ENCODE peak calls at places on chromosomes 7 and 10, in five cellular contexts. K, S, Q, M and Y are unnamed samples.

GRCh38 chr7:66859794-66860645 is 61.0 kb upstream of the TMEM248 start:
- DNase-seq in K (no peak), M (peak; percentile 65), Q (no peak), S (no peak), Y (no peak)

GRCh38 chr10:116271593-116272496 is 1.2 kb downstream of the GFRA1 start:
- DNase-seq in Q (no peak), S (no peak), K (no peak), M (peak; percentile 77), Y (no peak)

GRCh38 chr7:66507764-66508296 is 120.9 kb upstream of the KCTD7 start:
- DNase-seq in K (no peak), Q (no peak), M (no peak), S (no peak), Y (no peak)

GRCh38 chr7:128829391-128830166 is 627 bp upstream of the FLNC start:
- DNase-seq in K (peak; percentile 67), Q (no peak), M (peak; percentile 71), S (no peak), Y (no peak)

GRCh38 chr10:48970654-48971053 is 31.0 kb upstream of the LRRC18 start:
- DNase-seq in S (no peak), Q (no peak), K (no peak), M (no peak), Y (no peak)

GRCh38 chr7:129298268-129298893 is 73.6 kb downstream of the AHCYL2 start:
- DNase-seq in S (peak; percentile 57), Q (no peak), K (peak; percentile 50), M (peak; percentile 80), Y (no peak)

GRCh38 chr7:150852371-150852905 is at the start of gene AOC1:
- DNase-seq in M (peak; percentile 66), Q (no peak), K (peak; percentile 67), S (peak; percentile 39), Y (no peak)

GRCh38 chr7:85928500-85928899 is 715.2 kb upstream of the GRM3 start:
- DNase-seq in S (no peak), K (no peak), Q (no peak), M (no peak), Y (no peak)

GRCh38 chr7:105890290-105890997 is 14.0 kb upstream of the ATXN7L1 start:
- DNase-seq in S (no peak), Q (peak; percentile 56), K (no peak), M (no peak), Y (peak; percentile 66)

GRCh38 chr7:1597361-1597760 is 27.5 kb upstream of the PSMG3 start:
- DNase-seq in M (peak; percentile 22), S (no peak), K (no peak), Q (no peak), Y (no peak)

GRCh38 chr7:40916811-40917210 is 782.0 kb downstream of the SUGCT start:
- DNase-seq in Q (no peak), M (no peak), S (no peak), K (no peak), Y (no peak)

GRCh38 chr10:75825220-75825619 is 393.8 kb downstream of the LRMDA start:
- DNase-seq in Q (no peak), K (no peak), S (no peak), M (no peak), Y (no peak)

GRCh38 chr10:31612082-31612481 is 293.1 kb downstream of the ZEB1 start:
- DNase-seq in S (no peak), K (no peak), Q (no peak), M (no peak), Y (no peak)

GRCh38 chr7:82567841-82568240 is 124.3 kb upstream of the CACNA2D1 start:
- DNase-seq in Q (no peak), M (no peak), S (no peak), K (no peak), Y (no peak)

GRCh38 chr7:105675873-105676484 is 94.7 kb upstream of the EFCAB10 start:
- DNase-seq in S (peak; percentile 78), K (no peak), Q (peak; percentile 85), M (no peak), Y (no peak)

GRCh38 chr7:155435110-155435509 is 22.8 kb upstream of the EN2 start:
- DNase-seq in K (no peak), S (no peak), M (no peak), Q (peak; percentile 1), Y (no peak)

GRCh38 chr7:1290262-1291039 is 57.8 kb downstream of the UNCX start:
- DNase-seq in Q (peak; percentile 71), S (no peak), M (peak; percentile 69), K (no peak), Y (no peak)

GRCh38 chr10:91662993-91663392 is 30.1 kb upstream of the PPP1R3C start:
- DNase-seq in M (no peak), S (no peak), K (no peak), Q (no peak), Y (no peak)

GRCh38 chr7:66359656-66360211 is 154.6 kb downstream of the TPST1 start:
- DNase-seq in Q (peak; percentile 45), K (no peak), S (no peak), M (no peak), Y (peak; percentile 98)

GRCh38 chr7:44201813-44202212 is 1.0 kb downstream of the YKT6 start:
- DNase-seq in Q (no peak), K (no peak), M (no peak), S (no peak), Y (no peak)

GRCh38 chr10:100006241-100006886 is 3.4 kb downstream of the DNMBP start:
- DNase-seq in K (peak; percentile 31), M (no peak), S (no peak), Q (no peak), Y (peak; percentile 95)

GRCh38 chr7:70788276-70788675 is 343.7 kb upstream of the GALNT17 start:
- DNase-seq in S (no peak), K (no peak), Q (no peak), M (peak; percentile 38), Y (peak; percentile 47)

GRCh38 chr7:41696323-41696916 is 6.5 kb downstream of the INHBA start:
- DNase-seq in Q (peak; percentile 85), S (no peak), K (peak; percentile 80), M (peak; percentile 92), Y (peak; percentile 62)

GRCh38 chr7:74087791-74088453 is 4.3 kb downstream of the LIMK1 start:
- DNase-seq in S (no peak), K (no peak), Q (no peak), M (no peak), Y (no peak)

GRCh38 chr10:80373566-80373965 is 17.0 kb downstream of the DYDC2 start:
- DNase-seq in K (no peak), Q (no peak), S (no peak), M (no peak), Y (no peak)

GRCh38 chr10:71314028-71314693 is 4.9 kb upstream of the SLC29A3 start:
- DNase-seq in M (peak; percentile 85), Q (no peak), S (peak; percentile 68), K (peak; percentile 46), Y (no peak)

GRCh38 chr7:29884399-29885272 is 78.3 kb downstream of the WIPF3 start:
- DNase-seq in S (no peak), M (peak; percentile 90), Q (no peak), K (peak; percentile 62), Y (peak; percentile 22)

GRCh38 chr10:101602767-101603398 is 14.8 kb downstream of the DPCD start:
- DNase-seq in S (no peak), Q (peak; percentile 86), K (peak; percentile 69), M (peak; percentile 98), Y (peak; percentile 27)

GRCh38 chr10:61279400-61279799 is 173.8 kb downstream of the TMEM26 start:
- DNase-seq in K (no peak), M (no peak), S (no peak), Q (no peak), Y (no peak)

GRCh38 chr10:5466451-5466996 is 32.8 kb downstream of the CALML5 start:
- DNase-seq in S (no peak), M (peak; percentile 89), Q (no peak), K (peak; percentile 87), Y (peak; percentile 85)
- H3K27ac ChIP-seq in S (no peak overlapping the region), M (peak overlapping the region; percentile 80), Q (no peak overlapping the region), K (peak overlapping the region; percentile 91), Y (peak overlapping the region; percentile 83)

DNA sequence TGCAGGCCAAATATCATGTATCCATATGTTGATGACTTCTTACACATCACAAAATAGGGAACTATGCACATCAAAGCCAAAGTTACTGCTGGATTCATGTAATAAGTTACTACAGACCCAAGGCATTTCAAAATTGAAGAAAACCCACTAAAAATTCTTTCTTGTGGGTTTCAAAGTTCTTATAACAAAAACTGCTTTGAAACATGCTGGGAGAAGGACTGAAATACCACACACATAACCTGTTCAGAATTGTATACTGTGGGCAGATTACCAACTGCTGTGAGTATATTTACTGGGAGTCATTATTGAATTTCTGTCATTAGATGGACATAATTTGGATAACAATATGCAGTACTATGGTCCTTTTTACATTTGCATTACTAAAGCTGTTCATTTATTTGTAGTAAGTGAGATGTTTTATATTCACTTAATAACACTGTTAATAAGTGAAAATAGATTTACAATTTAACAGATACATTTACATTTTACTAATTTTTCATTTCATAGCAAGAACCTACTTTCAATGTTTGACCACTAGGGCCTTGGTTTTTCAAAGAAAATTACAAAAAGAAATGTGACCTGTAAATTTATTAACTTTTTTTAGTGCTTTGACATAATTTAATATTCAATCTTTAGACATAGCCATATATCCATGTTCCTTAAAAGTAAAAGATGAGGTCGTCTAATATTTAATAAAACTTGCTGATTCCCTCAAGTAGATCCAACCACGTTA is 132.6 kb downstream of the MAGI2 start:
- DNase-seq in M (no peak), K (no peak), S (no peak), Q (no peak), Y (no peak)
- TF ChIP-seq CTCF in M (peak; percentile 33), K (peak; percentile 19), S (no peak), Q (no peak), Y (no peak)

DNA sequence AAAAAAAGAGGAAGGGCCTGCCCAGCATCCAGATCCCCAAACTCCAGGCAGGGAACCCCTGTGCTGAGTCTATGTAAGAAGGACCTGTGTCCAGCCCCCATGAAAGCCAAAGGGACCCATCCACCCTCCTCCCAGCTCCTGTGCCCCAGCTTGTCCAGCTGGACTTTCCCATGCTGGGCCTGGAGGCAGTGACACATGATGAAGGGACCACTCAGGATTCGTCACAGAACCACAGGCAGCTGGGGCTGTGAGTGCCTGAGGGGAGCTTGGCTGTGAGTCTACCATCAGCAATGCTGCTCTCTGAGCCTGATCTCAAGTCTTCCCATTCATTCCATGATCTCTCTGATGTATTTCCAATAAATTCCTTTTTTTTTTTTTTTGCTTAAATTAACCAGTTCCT is 36.2 kb upstream of the MNX1 start:
- DNase-seq in S (peak; percentile 38), Q (no peak), K (no peak), M (no peak), Y (peak; percentile 98)
- H3K27ac ChIP-seq in S (no peak overlapping the region), Q (no peak overlapping the region), K (no peak overlapping the region), M (no peak overlapping the region), Y (peak overlapping the region; percentile 65)

GRCh38 chr7:11754933-11755332 is 77.1 kb downstream of the THSD7A start:
- DNase-seq in M (peak; percentile 47), Q (no peak), K (no peak), S (no peak), Y (no peak)
- TF ChIP-seq CTCF in M (peak; percentile 46), Q (no peak), K (no peak), S (no peak), Y (no peak)

DNA sequence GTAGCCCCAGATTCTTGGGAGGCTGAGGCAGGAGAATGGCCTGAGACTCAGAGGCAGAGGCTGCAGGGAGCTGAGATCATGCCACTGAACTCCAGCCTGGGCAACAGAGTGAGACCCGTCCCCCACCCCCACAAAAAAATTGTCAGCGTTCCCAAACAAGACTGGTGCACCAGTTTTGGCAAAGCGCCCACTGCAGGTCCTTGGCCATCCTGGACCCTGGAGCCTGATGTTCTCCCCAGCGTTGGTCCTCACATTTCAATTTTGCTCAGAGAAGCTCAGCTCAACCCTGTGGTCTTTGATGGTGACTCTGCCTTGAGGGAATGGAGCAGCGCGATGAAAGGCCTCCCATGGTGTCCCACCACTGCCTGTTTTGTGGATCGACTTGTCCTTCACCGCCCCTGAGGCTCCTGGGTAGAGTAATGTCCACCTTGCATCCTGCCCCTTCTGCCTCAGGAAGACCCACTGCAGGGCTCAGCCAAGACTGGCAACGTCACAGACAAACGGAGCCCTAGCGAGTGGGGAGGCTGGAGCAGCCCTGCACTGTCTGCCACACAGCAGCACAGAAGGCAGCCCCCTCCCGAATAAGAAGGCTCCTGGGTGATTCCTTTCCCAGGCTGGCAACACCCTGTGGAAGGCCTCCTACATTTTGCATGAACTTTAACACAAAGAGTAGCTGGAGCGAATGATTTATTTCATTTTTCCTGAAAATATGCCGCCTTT is 410.9 kb downstream of the TCERG1L start:
- DNase-seq in K (no peak), S (no peak), M (peak; percentile 20), Q (no peak), Y (no peak)
- H3K27ac ChIP-seq in K (no peak overlapping the region), S (no peak overlapping the region), M (no peak overlapping the region), Q (no peak overlapping the region), Y (no peak overlapping the region)